ENCODE peak calls at places on chromosome X, in five cellular contexts. O, F, W, U and S are unnamed samples.

GRCh38 chrX:46588263-46588662 is 14.7 kb downstream of the CHST7 start:
- DNase-seq in W (peak), O (no peak), F (no peak), U (peak), S (no peak)

GRCh38 chrX:80879916-80880315 is 70.2 kb upstream of the BRWD3 start:
- DNase-seq in O (no peak), W (no peak), F (no peak), U (no peak), S (no peak)

GRCh38 chrX:141176586-141177451 is at the start of gene LDOC1:
- DNase-seq in O (peak), F (peak), U (peak), W (peak), S (no peak)

GRCh38 chrX:19670854-19671620 is 155.7 kb upstream of the MAP3K15 start:
- DNase-seq in F (no peak), W (peak), O (no peak), U (peak), S (no peak)

GRCh38 chrX:47191331-47191730 is 2.3 kb upstream of the UBA1 start:
- DNase-seq in F (peak), O (peak), W (no peak), U (no peak), S (no peak)

GRCh38 chrX:136035663-136036062 is 50.4 kb downstream of the SLC9A6 start:
- DNase-seq in O (no peak), U (no peak), W (no peak), F (no peak), S (no peak)

GRCh38 chrX:17738002-17738713 is 865 bp downstream of the SCML1 start:
- DNase-seq in O (peak), U (peak), F (peak), W (peak), S (no peak)

GRCh38 chrX:85159644-85160043 is 83.9 kb downstream of the SATL1 start:
- DNase-seq in O (no peak), U (no peak), F (no peak), W (no peak), S (no peak)

GRCh38 chrX:8845060-8845459 is 43.9 kb upstream of the FAM9A start:
- DNase-seq in F (no peak), U (peak), O (no peak), W (no peak), S (no peak)

GRCh38 chrX:57929373-57929772 is 19.1 kb upstream of the ZXDA start:
- DNase-seq in F (no peak), O (peak), W (no peak), U (peak), S (no peak)

GRCh38 chrX:129235903-129236302 is 287.4 kb downstream of the SMARCA1 start:
- DNase-seq in U (no peak), W (no peak), O (no peak), F (no peak), S (no peak)

GRCh38 chrX:152824841-152825374 is 5.6 kb downstream of the CETN2 start:
- DNase-seq in O (no peak), U (no peak), W (no peak), F (no peak), S (no peak)

GRCh38 chrX:9062621-9063020 is 28.7 kb upstream of the FAM9B start:
- DNase-seq in U (no peak), O (no peak), W (no peak), F (no peak), S (no peak)

GRCh38 chrX:51047950-51048349 is 137.4 kb downstream of the BMP15 start:
- DNase-seq in F (no peak), O (no peak), W (no peak), U (no peak), S (no peak)

GRCh38 chrX:141467442-141467841 is 117.1 kb downstream of the SPANXA1 start:
- DNase-seq in W (no peak), F (no peak), U (no peak), O (peak), S (no peak)

GRCh38 chrX:115226929-115227328 is 7.0 kb downstream of the LRCH2 start:
- DNase-seq in U (peak), F (no peak), W (no peak), O (peak), S (no peak)

GRCh38 chrX:30573125-30573524 is 4.4 kb downstream of the TASL start:
- DNase-seq in O (no peak), U (no peak), F (no peak), W (no peak), S (no peak)

GRCh38 chrX:148298737-148299136 is 201.7 kb upstream of the AFF2 start:
- DNase-seq in F (no peak), U (no peak), O (no peak), W (no peak), S (no peak)

GRCh38 chrX:134949271-134949670 is 41.5 kb upstream of the SMIM10 start:
- DNase-seq in W (no peak), O (no peak), U (peak), F (no peak), S (no peak)

GRCh38 chrX:118552501-118552900 is 56.9 kb downstream of the DOCK11 start:
- DNase-seq in U (peak), O (no peak), W (no peak), F (no peak), S (no peak)

GRCh38 chrX:119870626-119871131 is 854 bp downstream of the RNF113A start:
- DNase-seq in W (no peak), F (no peak), O (peak), U (peak), S (no peak)

GRCh38 chrX:150543230-150544155 is 24.9 kb upstream of the MTM1 start:
- DNase-seq in O (no peak), U (no peak), F (peak), W (peak), S (no peak)

GRCh38 chrX:51837926-51838325 is 55.5 kb upstream of the MAGED1 start:
- DNase-seq in U (peak), W (peak), F (no peak), O (no peak), S (peak)

GRCh38 chrX:40148189-40148438 is 50.4 kb upstream of the BCOR start:
- DNase-seq in U (no peak), F (no peak), O (no peak), W (no peak), S (no peak)

GRCh38 chrX:14026121-14026520 is 3.6 kb downstream of the GEMIN8 start:
- DNase-seq in F (no peak), U (no peak), O (no peak), W (no peak), S (no peak)

GRCh38 chrX:115609621-115610020 is 48.6 kb downstream of the PLS3 start:
- DNase-seq in F (no peak), O (no peak), U (no peak), W (no peak), S (no peak)

GRCh38 chrX:110320588-110320987 is 2.7 kb upstream of the AMMECR1 start:
- DNase-seq in U (no peak), O (no peak), F (no peak), W (no peak), S (no peak)

GRCh38 chrX:68940601-68941000 is 111.8 kb downstream of the EFNB1 start:
- DNase-seq in F (no peak), W (no peak), O (no peak), U (no peak), S (no peak)

GRCh38 chrX:111756486-111756885 is 75.5 kb downstream of the ALG13 start:
- DNase-seq in F (no peak), O (no peak), W (no peak), U (no peak), S (no peak)

GRCh38 chrX:21933077-21933476 is 7.4 kb upstream of the SMS start:
- DNase-seq in W (no peak), O (no peak), U (no peak), F (no peak), S (no peak)

GRCh38 chrX:110851780-110852179 is 56.2 kb upstream of the CHRDL1 start:
- DNase-seq in O (no peak), U (peak), W (no peak), F (no peak), S (no peak)

GRCh38 chrX:154486052-154486395 is 391 bp downstream of the UBL4A start:
- DNase-seq in O (peak), U (no peak), W (peak), F (peak), S (no peak)

GRCh38 chrX:132071260-132071659 is 48.2 kb downstream of the STK26 start:
- DNase-seq in F (no peak), U (peak), W (no peak), O (peak), S (no peak)

GRCh38 chrX:48684134-48684533 is 535 bp downstream of the WAS start:
- DNase-seq in W (no peak), U (no peak), F (no peak), O (no peak), S (no peak)

GRCh38 chrX:47143894-47144625 is 442 bp downstream of the NDUFB11 start:
- DNase-seq in W (peak), O (peak), U (peak), F (no peak), S (no peak)

GRCh38 chrX:80423000-80423399 is 2.8 kb downstream of the TENT5D start:
- DNase-seq in F (no peak), O (no peak), U (no peak), W (no peak), S (no peak)

GRCh38 chrX:153887385-153887784 is 1.4 kb upstream of the L1CAM start:
- DNase-seq in O (no peak), F (no peak), U (no peak), W (no peak), S (no peak)

GRCh38 chrX:30504309-30504708 is 73.3 kb downstream of the TASL start:
- DNase-seq in O (peak), W (no peak), U (peak), F (peak), S (no peak)

GRCh38 chrX:56968980-56969379 is 26.4 kb downstream of the SPIN3 start:
- DNase-seq in U (no peak), O (no peak), F (no peak), W (no peak), S (no peak)

GRCh38 chrX:16649858-16650257 is at the start of gene S100G:
- DNase-seq in U (no peak), O (no peak), W (no peak), F (no peak), S (no peak)

DNA sequence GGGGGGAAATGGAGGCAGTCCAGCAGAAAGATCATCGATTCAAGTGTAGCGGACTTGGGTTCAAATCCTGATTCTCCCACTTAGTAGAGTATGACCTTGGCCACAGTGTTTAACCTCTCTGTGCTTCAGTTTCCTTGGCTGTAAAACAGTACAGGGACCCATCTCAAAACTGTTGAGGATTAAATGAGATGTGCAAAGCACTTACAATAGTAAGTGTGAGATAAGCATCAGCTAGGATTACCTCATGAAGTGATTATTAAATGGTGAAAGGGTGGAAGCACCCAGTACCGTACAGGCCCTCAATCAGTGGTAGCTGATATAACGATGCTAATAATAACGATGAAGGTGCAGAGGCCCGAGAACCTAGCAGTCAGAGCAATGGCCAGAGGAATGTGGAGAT is 45.1 kb downstream of the PRPS1 start:
- DNase-seq in U (no peak), F (no peak), O (no peak), W (no peak), S (no peak)
- H3K4me3 ChIP-seq in U (no peak), F (no peak), O (no peak), W (no peak), S (no peak)

GRCh38 chrX:2627272-2627867 is 63.7 kb upstream of the CD99 start:
- DNase-seq in O (peak), F (peak), U (peak), W (no peak), S (no peak)
- TF ChIP-seq CTCF in O (peak), F (peak), U (peak), W (peak), S (peak)

GRCh38 chrX:23332888-23333821 is 1.5 kb upstream of the PTCHD1 start:
- DNase-seq in F (peak), U (no peak), O (peak), W (no peak), S (no peak)
- H3K4me3 ChIP-seq in F (no peak), U (no peak), O (peak), W (peak), S (no peak)

GRCh38 chrX:138759217-138759943 is 47.9 kb upstream of the FGF13 start:
- DNase-seq in U (no peak), F (no peak), W (no peak), O (peak), S (no peak)

GRCh38 chrX:138754861-138755260 is 43.3 kb upstream of the FGF13 start:
- DNase-seq in O (no peak), F (no peak), U (no peak), W (no peak), S (no peak)

GRCh38 chrX:138761380-138761779 is 49.9 kb upstream of the FGF13 start:
- DNase-seq in O (no peak), W (no peak), F (no peak), U (no peak), S (no peak)

DNA sequence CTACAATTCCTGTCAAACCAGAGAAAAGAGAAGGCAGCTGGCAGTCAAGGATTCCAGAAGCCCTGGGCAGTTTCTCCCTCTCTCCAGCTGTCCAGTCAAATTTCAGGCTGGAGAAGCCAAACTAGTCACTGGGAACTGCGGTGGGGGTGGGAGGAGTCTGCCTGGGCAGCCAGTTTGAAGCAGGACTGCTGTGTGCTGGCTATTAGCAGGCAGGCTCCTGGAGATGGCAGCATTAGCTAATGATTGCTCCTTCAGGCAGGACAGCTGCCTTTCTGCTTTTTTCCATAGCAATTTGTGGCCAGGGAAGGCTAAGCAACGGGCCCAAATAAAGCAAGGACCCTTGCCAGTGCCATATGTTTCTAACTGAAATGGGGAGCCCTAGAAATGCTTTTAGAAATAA is 44.7 kb upstream of the FGF13 start:
- DNase-seq in W (peak), F (no peak), U (peak), O (peak), S (no peak)
- TF ChIP-seq CTCF in W (peak), F (no peak), U (peak), O (no peak), S (peak)

GRCh38 chrX:123358457-123358856 is 174.4 kb downstream of the GRIA3 start:
- DNase-seq in W (no peak), O (no peak), U (no peak), F (no peak), S (no peak)
- H3K4me3 ChIP-seq in W (no peak), O (no peak), U (no peak), F (no peak), S (no peak)

DNA sequence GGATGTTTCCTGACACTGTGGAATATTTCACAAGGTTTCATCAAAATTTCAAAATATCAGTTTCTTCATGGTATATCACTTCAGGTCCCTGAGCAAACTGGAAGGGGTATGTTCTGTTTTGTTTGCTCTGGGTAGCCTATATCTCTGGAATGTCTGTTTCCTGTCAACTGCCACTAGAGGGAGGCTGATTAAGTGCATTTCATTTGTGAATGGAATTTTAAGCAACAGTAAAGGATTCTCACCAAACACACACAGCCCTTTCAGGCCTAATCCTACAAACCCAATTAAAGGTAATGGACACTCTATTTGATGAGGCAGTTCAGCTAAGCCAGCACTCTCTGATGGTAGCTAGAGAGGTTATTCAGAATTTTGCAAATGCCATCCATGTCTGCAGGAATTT is 307.1 kb downstream of the TEX13A start:
- DNase-seq in F (no peak), U (peak), W (no peak), O (peak), S (no peak)
- TF ChIP-seq CTCF in F (peak), U (peak), W (peak), O (peak), S (peak)

GRCh38 chrX:103828529-103828928 is 3.5 kb downstream of the RAB9B start:
- DNase-seq in F (no peak), W (peak), U (no peak), O (no peak), S (no peak)

GRCh38 chrX:103831342-103831802 is 685 bp downstream of the RAB9B start:
- DNase-seq in W (no peak), O (peak), F (no peak), U (no peak), S (no peak)

GRCh38 chrX:103830848-103831247 is 1.2 kb downstream of the RAB9B start:
- DNase-seq in U (no peak), O (no peak), W (no peak), F (no peak), S (no peak)

DNA sequence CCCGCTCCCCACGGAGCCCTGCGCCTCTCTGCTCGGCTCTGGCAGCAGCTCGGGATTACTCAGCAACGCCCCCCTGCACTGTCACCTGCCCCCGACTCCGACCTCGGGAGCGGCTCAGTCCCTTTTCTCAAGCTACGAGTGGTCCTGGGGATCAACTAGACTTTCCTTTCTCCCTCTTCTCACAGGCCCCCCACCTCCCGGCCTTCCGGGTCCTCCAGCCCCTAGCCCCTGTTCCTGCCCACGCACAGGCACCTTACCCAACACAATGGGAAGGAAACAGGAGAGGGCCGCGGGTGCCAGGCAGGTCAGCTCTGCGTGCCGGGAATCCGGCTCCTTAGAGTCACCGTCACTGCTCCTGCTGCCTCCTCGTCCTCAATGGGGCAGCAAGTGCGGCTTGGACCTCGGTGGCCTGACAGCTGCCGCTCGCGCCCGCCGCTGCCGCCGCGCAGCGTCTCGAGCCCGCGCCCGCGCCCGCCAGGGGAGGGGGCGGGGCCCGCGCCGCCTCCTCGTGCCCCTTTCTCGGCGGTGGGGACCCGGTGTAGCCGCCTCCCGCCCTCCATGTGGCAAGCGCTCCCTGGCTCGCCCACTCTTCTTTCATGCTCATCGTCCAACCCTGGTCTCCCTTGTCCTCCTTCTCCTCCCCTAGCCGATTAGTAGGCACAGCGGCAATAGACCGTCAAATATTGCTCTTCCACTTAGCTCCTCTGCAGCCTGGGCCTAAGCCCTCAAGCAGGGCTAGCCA is at the start of gene RAB9B:
- DNase-seq in U (peak), F (peak), O (peak), W (peak), S (no peak)
- H3K4me3 ChIP-seq in U (peak), F (peak), O (peak), W (peak), S (peak)